ENCODE peak calls at places on chromosomes 7 and 10, in six cellular contexts. D is cardiac muscle cell, E is mammary epithelial cell, U is neural crest cell, O is GM20000, M is cardiac fibroblast. H is an unnamed sample.

GRCh38 chr7:44150966-44151678 is 10.0 kb upstream of the MYL7 start:
- DNase-seq in D (no peak), E (no peak), U (no peak), O (no peak), M (no peak), H (no peak)

GRCh38 chr7:29565982-29566746 is 2.5 kb downstream of the PRR15 start:
- DNase-seq in D (peak), E (no peak), U (no peak), O (no peak), M (peak), H (no peak)

GRCh38 chr7:5630670-5631069 is 150.8 kb downstream of the RNF216 start:
- DNase-seq in D (no peak), E (peak), U (no peak), O (no peak), M (no peak), H (no peak)

GRCh38 chr10:34808789-34809745 is 6.0 kb downstream of the PARD3 start:
- DNase-seq in D (peak), E (no peak), U (peak), O (no peak), M (peak), H (no peak)

GRCh38 chr7:20786779-20787651 is at the start of gene SP8:
- DNase-seq in D (no peak), E (peak), U (peak), O (peak), M (no peak), H (peak)

GRCh38 chr10:22369433-22370072 is 24.3 kb downstream of the SPAG6 start:
- DNase-seq in D (peak), E (peak), U (no peak), O (no peak), M (peak), H (no peak)

GRCh38 chr7:134866581-134866980 is 87.1 kb downstream of the CALD1 start:
- DNase-seq in D (peak), E (no peak), U (no peak), O (no peak), M (peak), H (no peak)

GRCh38 chr10:35129185-35129674 is 2.6 kb downstream of the CREM start:
- DNase-seq in D (no peak), E (no peak), U (no peak), O (no peak), M (no peak), H (no peak)

GRCh38 chr7:2019693-2020511 is 212.8 kb downstream of the MAD1L1 start:
- DNase-seq in D (peak), E (no peak), U (no peak), O (peak), M (peak), H (no peak)

GRCh38 chr7:11182736-11183135 is 209.1 kb downstream of the PHF14 start:
- DNase-seq in D (peak), E (peak), U (no peak), O (no peak), M (peak), H (no peak)

GRCh38 chr10:73054286-73054685 is 42.4 kb downstream of the P4HA1 start:
- DNase-seq in D (no peak), E (no peak), U (no peak), O (peak), M (no peak), H (no peak)

GRCh38 chr10:71631007-71631859 is 88.3 kb downstream of the C10orf105 start:
- DNase-seq in D (no peak), E (no peak), U (no peak), O (no peak), M (no peak), H (no peak)
- TF ChIP-seq CTCF in D (no peak), E (no peak), U (no peak), O (no peak), M (no peak), H (no peak)

DNA sequence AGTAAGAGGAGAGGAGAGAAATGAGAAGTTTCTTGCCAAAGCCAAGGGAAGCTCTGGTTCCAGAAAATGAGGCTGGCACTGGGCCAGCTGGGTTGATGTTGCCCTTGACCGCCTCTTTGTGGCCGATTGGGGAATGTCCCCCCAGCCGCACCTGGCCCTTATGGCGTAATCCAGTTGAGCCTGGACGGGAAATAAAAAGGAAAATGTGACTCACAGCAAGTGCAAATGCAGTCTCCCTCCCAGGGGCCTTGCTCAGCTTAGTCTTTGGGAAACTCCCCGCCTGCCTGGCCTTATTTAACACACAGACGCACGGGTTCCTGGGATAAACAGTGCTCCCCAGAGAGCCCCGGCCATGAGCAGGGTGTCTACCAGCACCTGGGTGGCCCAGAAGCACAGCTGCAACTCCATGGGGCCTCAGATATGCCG is 174.8 kb downstream of the KIAA1217 start:
- DNase-seq in D (peak), E (peak), U (no peak), O (peak), M (peak), H (no peak)
- TF ChIP-seq CTCF in D (peak), E (peak), U (peak), O (no peak), M (peak), H (peak)

DNA sequence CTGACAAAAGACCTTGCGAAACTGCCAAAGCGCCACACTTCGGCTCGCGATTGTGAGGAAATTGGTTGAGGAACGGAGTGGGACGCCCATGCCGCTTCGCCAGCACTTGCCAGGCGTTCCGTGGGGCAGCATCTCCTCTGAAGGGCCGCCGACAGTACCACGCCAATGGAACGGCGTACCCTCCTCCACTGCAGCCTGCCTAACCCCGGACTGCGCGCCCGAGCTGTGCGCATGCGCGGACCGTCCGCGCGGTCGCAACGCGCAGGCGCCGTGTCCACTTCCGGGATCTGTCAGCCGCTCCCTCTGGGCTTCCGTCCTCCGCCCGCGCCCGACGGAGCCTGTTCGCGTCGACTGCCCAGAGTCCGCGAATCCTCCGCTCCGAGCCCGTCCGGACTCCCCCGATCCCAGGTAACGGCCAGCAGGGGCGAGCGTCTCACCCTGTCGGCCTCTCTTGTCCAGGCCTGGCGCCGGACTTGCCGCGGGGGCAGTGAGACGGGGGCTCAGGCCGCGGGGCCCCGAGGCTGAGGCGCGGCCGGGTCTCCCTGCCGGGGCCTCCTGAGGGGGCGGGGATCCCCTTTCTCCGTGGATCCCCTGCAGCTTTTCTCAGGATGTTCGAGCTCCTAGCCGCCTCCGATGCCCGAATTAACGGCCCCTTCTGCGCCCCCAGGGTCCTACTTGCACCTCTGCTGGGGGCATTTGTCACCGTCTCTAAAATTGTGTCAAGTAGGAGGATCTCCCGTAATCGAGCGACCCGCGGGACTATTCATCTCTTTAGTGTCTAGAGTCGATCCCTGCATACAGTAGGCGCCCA is at the start of gene ARPC1A:
- DNase-seq in D (peak), E (peak), U (peak), O (peak), M (peak), H (peak)
- TF ChIP-seq CTCF in D (peak), E (peak), U (peak), O (no peak), M (peak), H (no peak)

GRCh38 chr7:97844036-97844435 is 28.2 kb downstream of the ASNS start:
- DNase-seq in D (no peak), E (no peak), U (no peak), O (no peak), M (peak), H (no peak)
- TF ChIP-seq CTCF in D (no peak), E (peak), U (no peak), O (no peak), M (peak), H (no peak)

GRCh38 chr10:37488792-37489657 is 363.6 kb downstream of the ANKRD30A start:
- DNase-seq in D (no peak), E (peak), U (no peak), O (no peak), M (peak), H (no peak)
- TF ChIP-seq CTCF in D (no peak), E (no peak), U (no peak), O (no peak), M (no peak), H (no peak)

DNA sequence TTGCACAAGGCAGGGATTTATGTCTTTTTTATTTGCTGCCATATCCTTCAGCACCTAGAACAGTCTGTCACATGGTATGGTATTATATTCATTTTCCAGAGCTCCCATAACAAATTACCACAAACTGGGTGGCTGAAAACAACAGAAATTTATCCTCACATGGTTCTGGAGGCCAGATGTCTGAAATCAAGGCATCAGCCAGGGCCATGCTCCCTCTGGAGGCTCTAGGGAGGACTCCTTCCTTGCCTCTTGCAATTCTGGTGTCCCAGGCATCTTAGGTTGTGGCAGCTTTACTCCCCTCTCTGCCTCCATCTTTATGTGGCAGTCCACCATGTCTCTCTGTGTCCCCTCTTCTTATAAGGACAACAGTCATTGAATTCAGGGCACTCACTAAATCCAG is 43.1 kb downstream of the MET start:
- DNase-seq in D (no peak), E (no peak), U (no peak), O (no peak), M (no peak), H (no peak)
- TF ChIP-seq CTCF in D (no peak), E (peak), U (no peak), O (no peak), M (peak), H (no peak)

GRCh38 chr7:147432068-147432467 is 1158.5 kb upstream of the C7orf33 start:
- DNase-seq in D (peak), E (no peak), U (no peak), O (no peak), M (peak), H (no peak)
- TF ChIP-seq CTCF in D (peak), E (peak), U (peak), O (no peak), M (peak), H (peak)

DNA sequence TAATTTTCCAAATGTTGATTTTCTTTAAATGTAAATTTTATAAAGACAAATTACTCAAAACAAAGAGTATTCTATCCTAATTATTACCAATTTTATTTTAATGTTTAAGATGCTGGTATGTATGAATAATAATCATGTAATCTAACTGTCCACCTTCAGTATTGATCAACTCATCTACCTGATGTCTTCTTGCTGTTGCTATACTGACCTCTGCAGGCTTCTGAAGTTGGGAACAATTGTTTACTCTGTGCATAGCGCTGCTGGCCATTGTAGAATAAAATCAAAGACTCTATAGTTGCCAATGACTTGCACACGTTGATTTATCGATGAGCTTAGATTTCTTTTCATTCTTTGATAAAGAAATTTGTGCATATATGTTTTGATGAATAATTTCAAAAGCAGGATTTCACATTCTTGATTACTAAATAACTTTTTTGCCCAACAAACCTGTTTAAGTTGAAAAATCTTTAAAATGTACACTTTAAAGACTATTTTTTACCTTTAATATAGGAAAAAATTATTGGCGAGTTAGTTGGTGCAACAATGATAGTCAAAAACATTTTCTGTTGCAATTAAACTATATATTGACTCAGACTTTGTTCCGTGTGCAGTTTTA is 282.3 kb downstream of the TFEC start:
- DNase-seq in D (no peak), E (no peak), U (no peak), O (no peak), M (no peak), H (no peak)
- TF ChIP-seq CTCF in D (peak), E (peak), U (peak), O (no peak), M (no peak), H (peak)

DNA sequence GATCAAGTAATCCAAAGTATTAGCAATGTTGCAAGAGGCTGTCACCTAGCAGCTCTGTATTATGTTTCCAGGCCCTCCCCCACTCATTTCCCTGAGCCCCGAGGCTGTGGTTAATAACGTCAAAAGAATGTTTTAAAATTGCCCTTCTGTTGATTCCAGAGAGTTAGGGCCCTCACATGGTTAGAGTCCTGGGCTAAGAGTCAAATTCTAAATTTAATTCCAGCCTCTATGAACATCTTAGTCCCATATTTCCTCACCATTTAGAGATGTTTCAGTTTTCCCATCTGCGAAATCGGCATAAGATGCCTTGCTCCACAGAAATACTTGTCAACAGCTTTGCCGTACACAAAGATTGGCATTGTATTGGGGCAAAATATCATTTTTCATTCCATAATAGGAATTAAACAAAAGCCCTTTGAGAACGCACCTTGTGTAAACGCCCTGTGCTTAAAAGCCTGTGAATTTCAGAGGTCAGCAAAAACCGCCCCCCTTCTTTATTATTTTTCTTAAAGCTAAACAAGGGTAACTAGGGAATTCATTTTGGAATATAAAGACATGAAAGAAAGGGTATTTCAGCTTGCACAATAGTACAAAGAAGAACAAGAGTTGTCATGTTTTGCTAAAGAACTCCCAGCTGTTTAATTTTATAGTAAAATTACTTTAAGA is 135.8 kb downstream of the ARID5B start:
- DNase-seq in D (peak), E (peak), U (no peak), O (no peak), M (peak), H (no peak)
- TF ChIP-seq CTCF in D (no peak), E (no peak), U (no peak), O (no peak), M (no peak), H (no peak)

DNA sequence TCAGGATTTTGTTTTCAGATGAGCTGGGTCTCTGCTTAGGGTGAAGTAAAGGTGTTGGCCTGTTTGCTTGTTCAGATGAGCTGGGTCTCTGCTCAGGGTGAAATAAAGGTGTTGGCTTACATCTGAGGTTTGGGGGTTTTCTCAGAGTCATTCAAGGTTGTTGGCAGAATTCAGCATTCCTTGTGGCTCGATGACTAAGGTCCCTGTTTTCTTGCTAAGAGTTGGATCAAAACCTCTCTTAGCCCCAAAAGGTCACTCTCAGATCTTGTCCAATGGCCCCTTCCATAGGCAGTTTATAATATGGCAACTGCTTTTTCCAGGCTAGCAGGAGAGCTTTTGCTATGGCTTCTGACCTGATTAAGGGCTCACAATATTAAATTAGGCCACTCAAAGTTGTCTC is 106.6 kb downstream of the ADAM22 start:
- DNase-seq in D (no peak), E (peak), U (no peak), O (no peak), M (peak), H (no peak)
- TF ChIP-seq CTCF in D (no peak), E (no peak), U (no peak), O (no peak), M (no peak), H (no peak)

H was measured in D721Med.